ENCODE peak calls at places on chromosomes 11 and 22, in eight cellular contexts. V is esophagus muscularis mucosa, U is SK-N-MC, N is fibroblast of pulmonary artery, P is skeletal muscle cell, D is A673, H is dorsolateral prefrontal cortex, I is heart left ventricle. B is an unnamed sample.

GRCh38 chr11:3344327-3344726 is 34.6 kb downstream of the ZNF195 start:
- DNase-seq in V (no peak), U (no peak), N (no peak), P (no peak), D (no peak), H (no peak), I (no peak), B (no peak)

GRCh38 chr11:64040684-64041267 is 5.0 kb downstream of the FLRT1 start:
- DNase-seq in V (no peak), U (no peak), N (no peak), P (no peak), D (peak; percentile 41), H (peak; percentile 81), I (no peak), B (no peak)

GRCh38 chr11:76209956-76210885 is 3.9 kb upstream of the WNT11 start:
- DNase-seq in V (no peak), U (no peak), N (peak; percentile 79), P (peak; percentile 47), D (peak; percentile 56), H (no peak), I (peak; percentile 73), B (no peak)

GRCh38 chr22:30301995-30302809 is 12.9 kb upstream of the CASTOR1 start:
- DNase-seq in V (no peak), U (no peak), N (peak; percentile 67), P (peak; percentile 73), D (no peak), H (no peak), I (peak; percentile 57), B (peak; percentile 52)

GRCh38 chr11:15913261-15913660 is 443.1 kb downstream of the SOX6 start:
- DNase-seq in V (no peak), U (no peak), N (no peak), P (no peak), D (peak; percentile 37), H (no peak), I (no peak), B (no peak)

GRCh38 chr11:102553835-102554282 is 23.3 kb upstream of the MMP7 start:
- DNase-seq in V (no peak), U (no peak), N (no peak), P (no peak), D (no peak), H (no peak), I (no peak), B (no peak)

GRCh38 chr11:12330491-12331231 is 46.7 kb upstream of the PARVA start:
- DNase-seq in V (no peak), U (no peak), N (no peak), P (no peak), D (peak; percentile 15), H (peak; percentile 70), I (no peak), B (no peak)

GRCh38 chr11:10304495-10305261 is at the start of gene ADM:
- DNase-seq in V (peak; percentile 98), U (no peak), N (peak; percentile 94), P (peak; percentile 81), D (peak; percentile 93), H (peak; percentile 81), I (peak; percentile 91), B (peak; percentile 71)

GRCh38 chr11:10302294-10302743 is 2.6 kb upstream of the ADM start:
- DNase-seq in V (no peak), U (no peak), N (no peak), P (no peak), D (no peak), H (no peak), I (no peak), B (no peak)

GRCh38 chr11:65767406-65767805 is 13.4 kb downstream of the AP5B1 start:
- DNase-seq in V (peak; percentile 8), U (no peak), N (no peak), P (no peak), D (no peak), H (no peak), I (no peak), B (no peak)

DNA sequence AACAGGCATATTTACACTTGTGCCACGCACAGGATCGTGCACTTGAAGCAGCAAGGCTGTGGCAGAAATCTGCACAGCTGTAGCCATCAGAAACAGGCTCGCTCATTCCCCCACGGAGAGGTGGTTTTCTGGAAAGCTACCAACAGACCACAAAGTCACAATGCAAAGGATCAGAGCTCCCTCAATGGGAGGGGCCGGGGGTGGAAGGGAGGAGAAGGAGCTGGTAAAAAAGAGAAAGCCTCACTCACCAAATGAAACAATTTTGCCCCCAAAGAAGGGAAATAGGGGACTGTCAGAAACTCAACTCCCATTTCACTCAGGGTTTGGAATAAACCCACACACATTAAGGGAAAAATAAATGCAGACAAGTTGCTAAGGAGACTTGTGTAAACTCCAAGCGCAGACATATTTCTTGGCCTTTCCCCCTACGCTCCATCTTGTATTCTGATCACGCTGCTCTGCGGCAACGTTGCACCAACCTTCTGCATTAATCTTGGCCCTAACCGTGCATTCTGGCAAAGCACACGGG is 43.2 kb upstream of the BLID start:
- DNase-seq in V (no peak), U (no peak), N (peak; percentile 81), P (peak; percentile 72), D (peak; percentile 90), H (peak; percentile 58), I (no peak), B (no peak)
- H3K4me3 ChIP-seq in V (peak overlapping the region; percentile 50), U (no peak overlapping the region), N (peak overlapping the region; percentile 56), P (peak overlapping the region; percentile 25), D (peak overlapping the region; percentile 49), H (peak overlapping the region; percentile 54), I (peak overlapping the region; percentile 37), B (peak overlapping the region; percentile 9)

DNA sequence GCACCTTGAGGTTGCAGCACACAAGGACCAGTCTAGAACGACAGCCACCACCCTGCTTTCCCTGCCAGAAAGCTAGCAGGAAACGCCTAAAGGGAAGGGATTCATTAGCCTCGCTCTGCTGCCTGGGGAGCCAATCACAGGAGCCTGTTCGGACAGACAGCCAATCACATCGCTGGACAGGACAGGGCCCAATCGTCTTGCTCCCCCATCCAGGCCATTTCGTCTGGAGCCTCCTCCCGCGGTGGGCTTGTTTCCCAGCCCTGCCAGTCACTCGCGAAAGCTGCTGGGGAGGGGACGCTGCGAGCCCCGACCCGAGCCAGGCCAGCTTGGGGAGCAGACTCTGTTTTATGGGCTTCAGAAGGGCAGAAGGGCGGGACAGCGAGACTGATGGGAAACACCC is 79.8 kb upstream of the NCAM1 start:
- DNase-seq in V (no peak), U (peak; percentile 55), N (peak; percentile 13), P (no peak), D (peak; percentile 94), H (peak; percentile 96), I (peak; percentile 82), B (no peak)
- H3K4me3 ChIP-seq in V (peak overlapping the region; percentile 55), U (peak overlapping the region; percentile 78), N (no peak overlapping the region), P (peak overlapping the region; percentile 28), D (peak overlapping the region; percentile 43), H (peak overlapping the region; percentile 53), I (peak overlapping the region; percentile 55), B (no peak overlapping the region)

GRCh38 chr22:31341386-31342088 is 4.6 kb downstream of the PATZ1 start:
- DNase-seq in V (no peak), U (no peak), N (no peak), P (no peak), D (no peak), H (no peak), I (no peak), B (no peak)
- H3K4me3 ChIP-seq in V (no peak overlapping the region), U (no peak overlapping the region), N (no peak overlapping the region), P (no peak overlapping the region), D (no peak overlapping the region), H (no peak overlapping the region), I (no peak overlapping the region), B (no peak overlapping the region)

GRCh38 chr22:17920145-17920605 is 104.2 kb downstream of the MICAL3 start:
- DNase-seq in V (no peak), U (no peak), N (peak; percentile 56), P (no peak), D (no peak), H (peak; percentile 65), I (peak; percentile 83), B (no peak)
- H3K4me3 ChIP-seq in V (no peak overlapping the region), U (no peak overlapping the region), N (no peak overlapping the region), P (no peak overlapping the region), D (no peak overlapping the region), H (no peak overlapping the region), I (peak overlapping the region; percentile 37), B (no peak overlapping the region)

GRCh38 chr11:59625703-59626102 is 10.1 kb upstream of the OSBP start:
- DNase-seq in V (no peak), U (no peak), N (no peak), P (no peak), D (no peak), H (no peak), I (no peak), B (no peak)

GRCh38 chr11:59630493-59630892 is 14.9 kb upstream of the OSBP start:
- DNase-seq in V (no peak), U (no peak), N (no peak), P (no peak), D (no peak), H (no peak), I (no peak), B (no peak)

GRCh38 chr11:59629996-59630395 is 14.4 kb upstream of the OSBP start:
- DNase-seq in V (no peak), U (no peak), N (no peak), P (no peak), D (no peak), H (no peak), I (no peak), B (no peak)
- H3K4me3 ChIP-seq in V (no peak overlapping the region), U (no peak overlapping the region), N (no peak overlapping the region), P (no peak overlapping the region), D (no peak overlapping the region), H (no peak overlapping the region), I (no peak overlapping the region), B (no peak overlapping the region)

B was measured in BJ.